ENCODE peak calls at places on chromosomes 11 and 22, in six cellular contexts. N is A549, J is H1, B is tibial nerve, X is SK-N-SH, U is K562. Q is an unnamed sample.

GRCh38 chr11:71188886-71189767 is 63.2 kb downstream of the SHANK2 start:
- DNase-seq in N (no peak), J (no peak), B (no peak), X (no peak), U (no peak), Q (no peak)

GRCh38 chr11:134539285-134539684 is 127.2 kb upstream of the B3GAT1 start:
- DNase-seq in N (no peak), J (peak; percentile 20), B (no peak), X (no peak), U (no peak), Q (no peak)

GRCh38 chr11:78929092-78929905 is 354.6 kb upstream of the NARS2 start:
- DNase-seq in N (no peak), J (peak; percentile 54), B (no peak), X (no peak), U (no peak), Q (no peak)

GRCh38 chr11:36091256-36091811 is 147.5 kb downstream of the LDLRAD3 start:
- DNase-seq in N (no peak), J (no peak), B (no peak), X (no peak), U (peak; percentile 28), Q (no peak)

GRCh38 chr22:37175414-37176144 is 12.5 kb downstream of the C1QTNF6 start:
- DNase-seq in N (no peak), J (no peak), B (no peak), X (peak; percentile 8), U (no peak), Q (no peak)

GRCh38 chr11:65500262-65501004 is 1.6 kb downstream of the MALAT1 start:
- DNase-seq in N (peak; percentile 69), J (no peak), B (no peak), X (no peak), U (no peak), Q (peak; percentile 40)

GRCh38 chr11:86553322-86553721 is 119.1 kb downstream of the ME3 start:
- DNase-seq in N (no peak), J (no peak), B (no peak), X (no peak), U (no peak), Q (no peak)

GRCh38 chr11:128714881-128715280 is 21.0 kb downstream of the FLI1 start:
- DNase-seq in N (no peak), J (no peak), B (no peak), X (no peak), U (no peak), Q (no peak)

GRCh38 chr22:46537221-46537945 is at the start of gene CELSR1:
- DNase-seq in N (peak; percentile 77), J (peak; percentile 78), B (no peak), X (peak; percentile 69), U (peak; percentile 67), Q (no peak)

GRCh38 chr22:17492247-17492646 is 71.1 kb upstream of the SLC25A18 start:
- DNase-seq in N (no peak), J (no peak), B (no peak), X (no peak), U (no peak), Q (peak; percentile 36)

GRCh38 chr11:86186420-86186819 is 58.1 kb upstream of the EED start:
- DNase-seq in N (no peak), J (no peak), B (no peak), X (no peak), U (no peak), Q (no peak)

GRCh38 chr22:30829901-30830550 is 135.4 kb downstream of the OSBP2 start:
- DNase-seq in N (peak; percentile 97), J (peak; percentile 42), B (no peak), X (no peak), U (no peak), Q (no peak)

GRCh38 chr11:12525466-12526055 is 148.2 kb downstream of the PARVA start:
- DNase-seq in N (no peak), J (no peak), B (no peak), X (no peak), U (no peak), Q (no peak)

GRCh38 chr11:1120532-1121342 is 37.0 kb upstream of the MUC5AC start:
- DNase-seq in N (no peak), J (no peak), B (no peak), X (peak; percentile 23), U (no peak), Q (no peak)

GRCh38 chr11:14454861-14455632 is 44.6 kb downstream of the COPB1 start:
- DNase-seq in N (peak; percentile 37), J (peak; percentile 52), B (no peak), X (peak; percentile 39), U (peak; percentile 17), Q (no peak)

GRCh38 chr11:72394456-72394855 is 39.9 kb downstream of the CLPB start:
- DNase-seq in N (no peak), J (no peak), B (no peak), X (no peak), U (no peak), Q (no peak)

GRCh38 chr11:72393303-72393702 is 41.0 kb downstream of the CLPB start:
- DNase-seq in N (no peak), J (no peak), B (no peak), X (no peak), U (no peak), Q (no peak)

GRCh38 chr11:72395993-72396392 is 38.3 kb downstream of the CLPB start:
- DNase-seq in N (no peak), J (peak; percentile 45), B (no peak), X (no peak), U (no peak), Q (no peak)

GRCh38 chr11:72397333-72397732 is 37.0 kb downstream of the CLPB start:
- DNase-seq in N (no peak), J (no peak), B (no peak), X (no peak), U (no peak), Q (no peak)

GRCh38 chr11:72398058-72398758 is 36.1 kb downstream of the CLPB start:
- DNase-seq in N (no peak), J (peak; percentile 32), B (no peak), X (no peak), U (no peak), Q (no peak)
- TF ChIP-seq EP300 in N (no peak), J (no peak), B (no peak), X (no peak), U (no peak), Q (no peak)

GRCh38 chr22:36055376-36056310 is 27.0 kb upstream of the RBFOX2 start:
- DNase-seq in N (no peak), J (no peak), B (no peak), X (no peak), U (no peak), Q (no peak)

GRCh38 chr22:36049678-36049997 is 21.0 kb upstream of the RBFOX2 start:
- DNase-seq in N (no peak), J (no peak), B (no peak), X (no peak), U (no peak), Q (no peak)

GRCh38 chr22:36048911-36049677 is 20.5 kb upstream of the RBFOX2 start:
- DNase-seq in N (no peak), J (no peak), B (no peak), X (no peak), U (no peak), Q (no peak)

GRCh38 chr22:36053242-36054147 is 24.9 kb upstream of the RBFOX2 start:
- DNase-seq in N (no peak), J (no peak), B (no peak), X (no peak), U (no peak), Q (no peak)

GRCh38 chr22:36052505-36052941 is 23.9 kb upstream of the RBFOX2 start:
- DNase-seq in N (peak; percentile 44), J (no peak), B (no peak), X (no peak), U (peak; percentile 60), Q (no peak)
- TF ChIP-seq EP300 in N (no peak), J (no peak), B (no peak), X (no peak), U (peak; percentile 46), Q (no peak)

DNA sequence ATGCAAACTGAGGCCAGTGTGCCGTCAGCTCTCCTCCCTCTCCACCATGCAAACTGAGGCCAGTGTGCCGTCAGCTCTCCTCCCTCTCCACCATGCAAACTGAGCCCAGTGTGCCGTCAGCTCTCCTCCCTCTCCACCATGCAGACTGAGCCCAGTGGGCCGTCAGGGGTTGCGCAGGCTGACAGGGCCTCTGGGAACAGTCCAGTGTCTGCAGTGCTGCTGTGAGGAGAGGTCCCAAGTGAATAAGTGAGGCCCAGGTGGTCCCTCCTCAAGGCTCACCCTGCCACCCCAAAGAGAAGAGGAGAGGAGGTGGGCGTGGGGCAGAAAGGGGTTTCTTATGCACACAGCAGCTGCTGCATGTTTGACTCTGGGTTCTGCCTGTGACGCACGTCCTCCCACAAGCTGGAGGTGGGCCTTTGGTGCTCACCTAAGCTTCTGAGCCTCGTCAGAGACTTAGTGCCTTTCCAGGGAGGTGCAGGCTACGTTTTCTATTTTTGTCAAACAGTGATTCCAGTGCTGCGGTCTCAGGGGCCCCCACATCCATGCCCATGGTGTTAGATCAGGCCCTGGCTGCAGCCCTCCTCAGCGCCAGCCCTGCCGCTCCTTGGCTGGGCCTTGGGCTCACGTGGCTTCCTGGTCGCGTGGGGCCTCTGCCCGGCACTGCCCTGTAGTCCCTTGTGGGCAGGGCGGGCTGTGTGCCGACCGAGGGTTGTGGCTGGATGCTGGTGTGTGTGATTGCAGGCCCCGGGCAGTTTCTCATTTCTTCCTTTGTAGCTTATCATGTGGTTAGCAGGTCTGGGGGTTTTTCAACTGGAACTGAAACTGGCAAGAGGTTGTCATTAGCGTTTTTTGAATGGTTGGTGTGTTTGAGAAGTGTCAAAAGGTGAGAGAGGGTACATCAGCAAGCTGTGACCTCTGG is 7.1 kb downstream of the TPCN2 start:
- DNase-seq in N (no peak), J (no peak), B (no peak), X (no peak), U (no peak), Q (no peak)
- TF ChIP-seq EP300 in N (no peak), J (no peak), B (no peak), X (no peak), U (no peak), Q (no peak)

GRCh38 chr11:108025387-108026080 is 16.8 kb downstream of the CUL5 start:
- DNase-seq in N (no peak), J (no peak), B (no peak), X (no peak), U (no peak), Q (no peak)
- TF ChIP-seq EP300 in N (no peak), J (no peak), B (no peak), X (no peak), U (no peak), Q (no peak)

GRCh38 chr11:16125796-16126195 is 230.6 kb downstream of the SOX6 start:
- DNase-seq in N (no peak), J (no peak), B (no peak), X (no peak), U (no peak), Q (no peak)

GRCh38 chr11:16124390-16124789 is 232.0 kb downstream of the SOX6 start:
- DNase-seq in N (no peak), J (no peak), B (no peak), X (no peak), U (no peak), Q (no peak)

GRCh38 chr11:16126361-16126760 is 230.0 kb downstream of the SOX6 start:
- DNase-seq in N (no peak), J (no peak), B (no peak), X (peak; percentile 36), U (no peak), Q (no peak)
- TF ChIP-seq EP300 in N (no peak), J (no peak), B (no peak), X (peak; percentile 85), U (no peak), Q (no peak)

Q was measured in ovary.